ENCODE peak calls at places on chromosomes 2 and 18, in four cellular contexts. One of them, this sample, is unnamed.

GRCh38 chr2:205752421-205752820 is 70.1 kb downstream of the NRP2 start:
- DNase-seq in T-helper 2 cell: no peak
- DNase-seq in OCI-M1: no peak
- DNase-seq in NCI-H1105: no peak
- DNase-seq in this sample: no peak

GRCh38 chr2:181615086-181615635 is 41.7 kb downstream of the CERKL start:
- DNase-seq in T-helper 2 cell: no peak
- DNase-seq in NCI-H1105: no peak
- DNase-seq in OCI-M1: no peak
- DNase-seq in this sample: no peak

GRCh38 chr2:170969872-170970271 is 40.8 kb downstream of the GORASP2 start:
- DNase-seq in NCI-H1105: no peak
- DNase-seq in T-helper 2 cell: no peak
- DNase-seq in OCI-M1: no peak
- DNase-seq in this sample: no peak

GRCh38 chr2:216090369-216090786 is 8.7 kb downstream of the TMEM169 start:
- DNase-seq in NCI-H1105: no peak
- DNase-seq in T-helper 2 cell: no peak
- DNase-seq in OCI-M1: no peak
- DNase-seq in this sample: no peak

GRCh38 chr2:41886757-41887156 is 161.1 kb upstream of the PKDCC start:
- DNase-seq in NCI-H1105: no peak
- DNase-seq in T-helper 2 cell: no peak
- DNase-seq in OCI-M1: no peak
- DNase-seq in this sample: no peak

GRCh38 chr2:166411473-166412230 is 35.9 kb upstream of the SCN9A start:
- DNase-seq in T-helper 2 cell: no peak
- DNase-seq in NCI-H1105: no peak
- DNase-seq in OCI-M1: no peak
- DNase-seq in this sample: no peak

GRCh38 chr18:74631242-74632087 is 33.8 kb downstream of the ZNF407 start:
- DNase-seq in OCI-M1: peak
- DNase-seq in T-helper 2 cell: no peak
- DNase-seq in NCI-H1105: no peak
- DNase-seq in this sample: no peak

GRCh38 chr2:57549642-57550102 is 496.9 kb upstream of the VRK2 start:
- DNase-seq in OCI-M1: peak
- DNase-seq in T-helper 2 cell: no peak
- DNase-seq in NCI-H1105: no peak
- DNase-seq in this sample: peak

GRCh38 chr2:187679454-187679853 is 125.2 kb upstream of the TFPI start:
- DNase-seq in T-helper 2 cell: no peak
- DNase-seq in NCI-H1105: no peak
- DNase-seq in OCI-M1: no peak
- DNase-seq in this sample: no peak

GRCh38 chr18:8426401-8426800 is 182.8 kb upstream of the RAB12 start:
- DNase-seq in NCI-H1105: no peak
- DNase-seq in OCI-M1: peak
- DNase-seq in T-helper 2 cell: no peak
- DNase-seq in this sample: no peak

GRCh38 chr18:31413137-31413536 is 34.4 kb upstream of the DSG3 start:
- DNase-seq in T-helper 2 cell: no peak
- DNase-seq in OCI-M1: no peak
- DNase-seq in NCI-H1105: no peak
- DNase-seq in this sample: no peak

GRCh38 chr2:70887550-70888229 is 48.0 kb upstream of the ATP6V1B1 start:
- DNase-seq in NCI-H1105: peak
- DNase-seq in T-helper 2 cell: no peak
- DNase-seq in OCI-M1: no peak
- DNase-seq in this sample: peak

GRCh38 chr2:46336560-46336959 is 39.4 kb downstream of the EPAS1 start:
- DNase-seq in NCI-H1105: no peak
- DNase-seq in T-helper 2 cell: no peak
- DNase-seq in OCI-M1: no peak
- DNase-seq in this sample: no peak

GRCh38 chr2:197255550-197255949 is 55.0 kb downstream of the ANKRD44 start:
- DNase-seq in T-helper 2 cell: peak
- DNase-seq in NCI-H1105: no peak
- DNase-seq in OCI-M1: peak
- DNase-seq in this sample: no peak

GRCh38 chr2:19003554-19003953 is 354.9 kb downstream of the OSR1 start:
- DNase-seq in OCI-M1: no peak
- DNase-seq in T-helper 2 cell: no peak
- DNase-seq in NCI-H1105: no peak
- DNase-seq in this sample: no peak